ENCODE peak calls at places on chromosomes 5 and 9, in four cellular contexts. E, R, G and S are unnamed samples.

GRCh38 chr5:142306077-142306502 is 18.7 kb downstream of the SPRY4 start:
- DNase-seq in E (no peak), G (peak; percentile 77), R (no peak), S (no peak)

GRCh38 chr9:75142208-75142607 is 53.9 kb downstream of the OSTF1 start:
- DNase-seq in E (no peak), R (no peak), G (no peak), S (no peak)

GRCh38 chr9:121325387-121325786 is 44.7 kb downstream of the STOM start:
- DNase-seq in G (no peak), E (no peak), R (no peak), S (no peak)

GRCh38 chr5:78215565-78215964 is 78.9 kb downstream of the AP3B1 start:
- DNase-seq in G (no peak), E (no peak), R (no peak), S (no peak)

GRCh38 chr5:172541119-172541763 is 86.9 kb upstream of the SH3PXD2B start:
- DNase-seq in G (no peak), E (peak; percentile 90), R (no peak), S (no peak)

GRCh38 chr9:134175808-134176598 is 11.6 kb upstream of the RNU6ATAC start:
- DNase-seq in R (no peak), G (peak; percentile 44), E (peak; percentile 76), S (no peak)

GRCh38 chr5:88881566-88881965 is 1.4 kb downstream of the MEF2C start:
- DNase-seq in E (no peak), R (no peak), G (no peak), S (no peak)

GRCh38 chr9:129331772-129332512 is 153.9 kb upstream of the IER5L start:
- DNase-seq in E (no peak), R (no peak), G (no peak), S (no peak)

GRCh38 chr9:130937146-130938076 is 1.6 kb downstream of the FIBCD1 start:
- DNase-seq in E (no peak), R (no peak), G (no peak), S (no peak)

GRCh38 chr5:128341056-128341455 is 197.0 kb downstream of the FBN2 start:
- DNase-seq in R (no peak), E (no peak), G (no peak), S (no peak)

GRCh38 chr5:176596689-176597416 is 13.1 kb downstream of the GPRIN1 start:
- DNase-seq in E (no peak), R (no peak), G (no peak), S (no peak)

GRCh38 chr5:79495311-79495710 is 18.6 kb downstream of the HOMER1 start:
- DNase-seq in R (no peak), G (peak; percentile 36), E (no peak), S (no peak)

GRCh38 chr9:90898229-90898628 is 96.6 kb downstream of the SYK start:
- DNase-seq in R (no peak), E (no peak), G (no peak), S (no peak)

GRCh38 chr9:119092125-119092524 is 277.1 kb downstream of the BRINP1 start:
- DNase-seq in G (no peak), R (no peak), E (no peak), S (no peak)

GRCh38 chr5:74257645-74258328 is 382.7 kb downstream of the ENC1 start:
- DNase-seq in R (no peak), G (no peak), E (no peak), S (no peak)

GRCh38 chr9:114300846-114301797 is 21.8 kb upstream of the ORM1 start:
- DNase-seq in R (no peak), G (no peak), E (no peak), S (no peak)

GRCh38 chr9:36924071-36924470 is 110.0 kb downstream of the PAX5 start:
- DNase-seq in E (no peak), G (peak; percentile 45), R (no peak), S (peak; percentile 30)

GRCh38 chr9:89495824-89496555 is 1.9 kb downstream of the SEMA4D start:
- DNase-seq in R (no peak), E (no peak), G (no peak), S (no peak)

GRCh38 chr5:38292228-38292627 is 33.9 kb downstream of the EGFLAM start:
- DNase-seq in E (no peak), R (no peak), G (peak; percentile 9), S (no peak)

GRCh38 chr5:136330353-136330913 is 34.9 kb downstream of the TRPC7 start:
- DNase-seq in G (no peak), R (no peak), E (no peak), S (no peak)

GRCh38 chr5:11903614-11904269 is 504 bp downstream of the CTNND2 start:
- DNase-seq in E (peak; percentile 68), R (no peak), G (no peak), S (no peak)

GRCh38 chr9:101711330-101711941 is 27.0 kb downstream of the GRIN3A start:
- DNase-seq in R (no peak), E (peak; percentile 30), G (peak; percentile 23), S (no peak)

GRCh38 chr5:158877124-158877581 is 222.6 kb downstream of the EBF1 start:
- DNase-seq in R (no peak), E (no peak), G (no peak), S (no peak)

GRCh38 chr5:116063950-116064349 is 20.9 kb upstream of the COMMD10 start:
- DNase-seq in R (no peak), G (no peak), E (no peak), S (no peak)

GRCh38 chr9:129464972-129465833 is 155.7 kb downstream of the C9orf50 start:
- DNase-seq in E (no peak), R (no peak), G (no peak), S (no peak)

GRCh38 chr5:71653119-71653518 is 66.0 kb upstream of the CARTPT start:
- DNase-seq in R (no peak), G (no peak), E (no peak), S (no peak)

GRCh38 chr9:93673271-93673843 is 97.0 kb downstream of the PHF2 start:
- DNase-seq in G (no peak), R (no peak), E (peak; percentile 35), S (no peak)

GRCh38 chr5:132001647-132002561 is 9.6 kb downstream of the ACSL6 start:
- DNase-seq in R (no peak), G (peak; percentile 97), E (no peak), S (no peak)

GRCh38 chr5:171599396-171599795 is 179.9 kb downstream of the FGF18 start:
- DNase-seq in R (no peak), E (no peak), G (no peak), S (no peak)

GRCh38 chr9:113316032-113316431 is 12.9 kb upstream of the RNF183 start:
- DNase-seq in R (no peak), G (no peak), E (no peak), S (no peak)

GRCh38 chr5:158658439-158659230 is 441.1 kb downstream of the EBF1 start:
- DNase-seq in G (no peak), E (no peak), R (peak; percentile 13), S (no peak)

GRCh38 chr5:1463326-1464095 is 18.3 kb upstream of the SLC6A3 start:
- DNase-seq in E (peak; percentile 26), R (no peak), G (no peak), S (no peak)
- TF ChIP-seq TCF12 in E (no peak), R (no peak), G (no peak), S (no peak)

GRCh38 chr9:135946392-135946994 is 14.7 kb downstream of the UBAC1 start:
- DNase-seq in E (no peak), G (no peak), R (no peak), S (no peak)
- TF ChIP-seq TCF12 in E (no peak), G (no peak), R (no peak), S (no peak)

DNA sequence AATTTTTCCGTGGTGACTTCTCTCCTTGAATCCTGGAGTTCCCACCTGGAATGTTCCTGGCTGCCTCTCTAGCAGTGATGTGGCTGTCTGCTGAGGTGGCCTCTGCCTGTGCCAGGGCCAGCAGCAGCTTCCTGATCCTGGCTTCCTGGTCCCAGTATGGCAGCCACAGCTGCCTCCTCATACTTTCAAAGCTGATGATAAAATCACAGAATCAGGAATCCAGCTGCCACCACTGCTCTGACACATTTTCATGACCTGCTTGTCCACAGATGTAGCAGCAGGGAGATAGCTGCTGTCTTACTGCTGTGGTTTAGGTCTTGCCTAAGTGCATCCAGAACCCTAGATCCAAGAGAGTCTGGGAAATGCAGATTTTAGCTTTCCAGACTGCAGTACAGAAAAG is 72.4 kb upstream of the ANKRD55 start:
- DNase-seq in E (peak; percentile 70), G (no peak), R (no peak), S (no peak)
- TF ChIP-seq TCF12 in E (no peak), G (no peak), R (no peak), S (no peak)

GRCh38 chr5:177981296-177982071 is 14.6 kb downstream of the PROP1 start:
- DNase-seq in R (no peak), G (no peak), E (no peak), S (no peak)
- TF ChIP-seq TCF12 in R (no peak), G (no peak), E (no peak), S (no peak)

GRCh38 chr5:97877578-97877977 is 694.5 kb upstream of the RIOK2 start:
- DNase-seq in E (no peak), G (no peak), R (no peak), S (no peak)
- TF ChIP-seq TCF12 in E (no peak), G (no peak), R (no peak), S (no peak)

GRCh38 chr5:18811616-18812015 is 1176.4 kb downstream of the CDH18 start:
- DNase-seq in R (no peak), E (no peak), G (no peak), S (no peak)
- TF ChIP-seq TCF12 in R (no peak), E (no peak), G (no peak), S (no peak)

GRCh38 chr9:100019541-100019940 is 79.3 kb downstream of the ERP44 start:
- DNase-seq in G (no peak), R (no peak), E (no peak), S (no peak)

GRCh38 chr9:100011062-100011681 is 87.6 kb downstream of the ERP44 start:
- DNase-seq in G (peak; percentile 59), E (peak; percentile 46), R (no peak), S (peak; percentile 38)

GRCh38 chr9:100014846-100015245 is 84.0 kb downstream of the ERP44 start:
- DNase-seq in R (no peak), E (no peak), G (no peak), S (no peak)

DNA sequence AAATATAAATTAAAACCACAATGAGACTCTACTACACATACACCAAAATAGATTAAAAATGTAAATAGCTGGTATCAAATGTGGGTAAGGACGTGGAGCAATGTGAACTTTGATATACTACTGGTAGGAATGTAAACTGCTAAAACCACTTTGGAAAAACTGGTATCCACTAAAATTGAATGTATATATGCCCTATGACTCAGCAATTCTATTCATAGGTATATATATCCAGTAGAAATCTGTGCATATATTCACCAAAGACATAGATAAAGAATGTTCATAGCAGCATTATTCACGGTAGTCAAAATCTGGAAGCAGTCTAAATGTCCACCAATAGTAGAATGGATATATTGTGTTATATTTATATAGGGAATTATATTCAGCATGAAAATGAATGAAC is 85.2 kb downstream of the ERP44 start:
- DNase-seq in E (no peak), R (no peak), G (no peak), S (no peak)
- TF ChIP-seq TCF12 in E (no peak), R (no peak), G (no peak), S (no peak)

DNA sequence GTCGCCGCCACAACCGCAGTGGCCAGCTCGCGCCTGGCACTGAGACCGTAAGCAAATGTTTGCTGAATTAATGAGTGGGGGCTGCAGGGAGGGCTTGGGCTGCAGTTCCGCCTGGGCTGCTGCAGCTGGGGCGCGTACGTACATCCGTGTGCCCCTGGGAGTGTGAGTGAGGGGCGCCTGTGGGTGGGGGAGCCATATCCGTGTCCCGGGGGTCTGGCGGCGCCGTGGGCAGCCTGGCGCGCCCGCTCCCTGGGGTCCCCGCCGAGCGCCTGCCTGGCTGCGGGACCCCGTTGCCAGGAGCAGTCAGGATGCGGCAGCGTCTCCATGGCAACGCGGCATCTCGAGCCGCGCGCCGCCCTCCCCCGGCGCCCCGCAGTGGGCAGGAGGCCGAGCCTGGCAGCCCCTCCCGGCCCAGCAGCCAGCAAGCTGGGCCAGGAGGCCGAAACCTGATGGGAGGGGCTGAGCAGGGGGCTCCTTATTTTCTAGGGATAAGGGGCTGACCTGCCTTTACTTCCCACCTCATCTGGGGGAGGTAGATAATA is 31.3 kb upstream of the PSD2 start:
- DNase-seq in R (no peak), G (no peak), E (peak; percentile 92), S (no peak)
- TF ChIP-seq TCF12 in R (no peak), G (no peak), E (no peak), S (no peak)